ENCODE peak calls at places on chromosomes 12 and 14, in six cellular contexts. I, P, R, F, H and M are unnamed samples.

GRCh38 chr12:42332301-42332894 is 6.4 kb downstream of the PPHLN1 start:
- DNase-seq in I (peak), P (peak), R (no peak), F (peak), H (peak), M (no peak)

GRCh38 chr12:7396418-7396817 is 47.5 kb downstream of the CD163L1 start:
- DNase-seq in I (no peak), P (no peak), R (no peak), F (no peak), H (no peak), M (no peak)

GRCh38 chr14:24117179-24117578 is 2.4 kb upstream of the NRL start:
- DNase-seq in I (no peak), P (no peak), R (no peak), F (no peak), H (no peak), M (no peak)

GRCh38 chr12:20220339-20220738 is 148.0 kb upstream of the PDE3A start:
- DNase-seq in I (no peak), P (peak), R (no peak), F (no peak), H (no peak), M (no peak)

GRCh38 chr12:110998971-110999370 is 78.6 kb upstream of the MYL2 start:
- DNase-seq in I (no peak), P (no peak), R (no peak), F (no peak), H (no peak), M (no peak)

GRCh38 chr14:68814376-68815287 is 21.8 kb upstream of the ZFP36L1 start:
- DNase-seq in I (peak), P (peak), R (no peak), F (peak), H (peak), M (no peak)

GRCh38 chr12:120199595-120200306 is 1.2 kb downstream of the RPLP0 start:
- DNase-seq in I (no peak), P (peak), R (no peak), F (no peak), H (no peak), M (no peak)

GRCh38 chr14:68408680-68409079 is 384.2 kb downstream of the ZFP36L1 start:
- DNase-seq in I (no peak), P (no peak), R (no peak), F (peak), H (no peak), M (no peak)

GRCh38 chr12:51012570-51013236 is 13.5 kb downstream of the SLC11A2 start:
- DNase-seq in I (no peak), P (no peak), R (no peak), F (no peak), H (no peak), M (no peak)

GRCh38 chr12:46473634-46474201 is 101.1 kb upstream of the SLC38A2 start:
- DNase-seq in I (peak), P (peak), R (peak), F (no peak), H (no peak), M (no peak)

GRCh38 chr12:109951751-109952150 is 44.4 kb downstream of the GIT2 start:
- DNase-seq in I (no peak), P (peak), R (no peak), F (no peak), H (no peak), M (no peak)

GRCh38 chr12:111636209-111636928 is 37.3 kb upstream of the ATXN2 start:
- DNase-seq in I (no peak), P (no peak), R (peak), F (no peak), H (no peak), M (no peak)